ENCODE peak calls at places on chromosome 13, in five cellular contexts. One of them, this sample, is unnamed.

GRCh38 chr13:60043262-60043661 is 120.5 kb downstream of the DIAPH3 start:
- DNase-seq in breast epithelium: no peak
- DNase-seq in cardiac muscle cell: no peak
- DNase-seq in fibroblast of lung: no peak
- DNase-seq in tibial artery: no peak
- DNase-seq in this sample: no peak

GRCh38 chr13:102651392-102651791 is 43.5 kb downstream of the METTL21C start:
- DNase-seq in tibial artery: no peak
- DNase-seq in fibroblast of lung: peak
- DNase-seq in breast epithelium: no peak
- DNase-seq in cardiac muscle cell: no peak
- DNase-seq in this sample: no peak

GRCh38 chr13:102687520-102687919 is 7.3 kb downstream of the METTL21C start:
- DNase-seq in breast epithelium: no peak
- DNase-seq in cardiac muscle cell: no peak
- DNase-seq in tibial artery: no peak
- DNase-seq in fibroblast of lung: no peak
- DNase-seq in this sample: no peak

GRCh38 chr13:84962141-84962750 is 837.0 kb downstream of the SLITRK6 start:
- DNase-seq in breast epithelium: no peak
- DNase-seq in cardiac muscle cell: no peak
- DNase-seq in fibroblast of lung: no peak
- DNase-seq in tibial artery: no peak
- DNase-seq in this sample: no peak

GRCh38 chr13:59843040-59843439 is 320.7 kb downstream of the DIAPH3 start:
- DNase-seq in breast epithelium: no peak
- DNase-seq in fibroblast of lung: no peak
- DNase-seq in cardiac muscle cell: no peak
- DNase-seq in tibial artery: no peak
- DNase-seq in this sample: no peak

GRCh38 chr13:65907656-65908441 is 1322.3 kb downstream of the PCDH9 start:
- DNase-seq in cardiac muscle cell: no peak
- DNase-seq in tibial artery: no peak
- DNase-seq in breast epithelium: no peak
- DNase-seq in fibroblast of lung: peak
- DNase-seq in this sample: no peak

GRCh38 chr13:19836472-19836871 is 27.0 kb downstream of the ZMYM5 start:
- DNase-seq in tibial artery: no peak
- DNase-seq in cardiac muscle cell: no peak
- DNase-seq in fibroblast of lung: peak
- DNase-seq in breast epithelium: no peak
- DNase-seq in this sample: no peak

GRCh38 chr13:97278395-97279078 is 56.4 kb downstream of the MBNL2 start:
- DNase-seq in fibroblast of lung: peak
- DNase-seq in tibial artery: no peak
- DNase-seq in cardiac muscle cell: no peak
- DNase-seq in breast epithelium: no peak
- DNase-seq in this sample: no peak

GRCh38 chr13:48528720-48529119 is 4.2 kb downstream of the RCBTB2 start:
- DNase-seq in breast epithelium: no peak
- DNase-seq in cardiac muscle cell: no peak
- DNase-seq in fibroblast of lung: no peak
- DNase-seq in tibial artery: no peak
- DNase-seq in this sample: no peak

GRCh38 chr13:76646946-76647345 is 239.3 kb downstream of the KCTD12 start:
- DNase-seq in fibroblast of lung: no peak
- DNase-seq in tibial artery: no peak
- DNase-seq in breast epithelium: no peak
- DNase-seq in cardiac muscle cell: no peak
- DNase-seq in this sample: no peak

GRCh38 chr13:100535401-100536135 is 53.0 kb downstream of the GGACT start:
- DNase-seq in fibroblast of lung: no peak
- DNase-seq in cardiac muscle cell: no peak
- DNase-seq in breast epithelium: no peak
- DNase-seq in tibial artery: no peak
- DNase-seq in this sample: no peak

GRCh38 chr13:57409121-57409520 is 222.4 kb upstream of the PCDH17 start:
- DNase-seq in fibroblast of lung: no peak
- DNase-seq in breast epithelium: no peak
- DNase-seq in cardiac muscle cell: peak
- DNase-seq in tibial artery: no peak
- DNase-seq in this sample: no peak

GRCh38 chr13:47310376-47310775 is 413.5 kb upstream of the HTR2A start:
- DNase-seq in breast epithelium: no peak
- DNase-seq in fibroblast of lung: no peak
- DNase-seq in cardiac muscle cell: no peak
- DNase-seq in tibial artery: no peak
- DNase-seq in this sample: no peak

GRCh38 chr13:33228645-33229445 is 56.7 kb downstream of the STARD13 start:
- DNase-seq in cardiac muscle cell: peak
- DNase-seq in fibroblast of lung: peak
- DNase-seq in breast epithelium: no peak
- DNase-seq in tibial artery: no peak
- DNase-seq in this sample: no peak

GRCh38 chr13:51230473-51231105 is 8.4 kb downstream of the FAM124A start:
- DNase-seq in breast epithelium: peak
- DNase-seq in cardiac muscle cell: peak
- DNase-seq in tibial artery: no peak
- DNase-seq in fibroblast of lung: peak
- DNase-seq in this sample: no peak

GRCh38 chr13:51231456-51231855 is 9.3 kb downstream of the FAM124A start:
- DNase-seq in fibroblast of lung: no peak
- DNase-seq in tibial artery: no peak
- DNase-seq in cardiac muscle cell: no peak
- DNase-seq in breast epithelium: no peak
- DNase-seq in this sample: no peak

GRCh38 chr13:51225034-51225433 is 2.8 kb downstream of the FAM124A start:
- DNase-seq in breast epithelium: no peak
- DNase-seq in fibroblast of lung: no peak
- DNase-seq in cardiac muscle cell: no peak
- DNase-seq in tibial artery: no peak
- DNase-seq in this sample: no peak

GRCh38 chr13:51229731-51230130 is 7.5 kb downstream of the FAM124A start:
- DNase-seq in cardiac muscle cell: no peak
- DNase-seq in breast epithelium: no peak
- DNase-seq in tibial artery: no peak
- DNase-seq in fibroblast of lung: no peak
- DNase-seq in this sample: no peak

GRCh38 chr13:51229141-51229540 is 6.9 kb downstream of the FAM124A start:
- DNase-seq in fibroblast of lung: no peak
- DNase-seq in tibial artery: no peak
- DNase-seq in breast epithelium: no peak
- DNase-seq in cardiac muscle cell: no peak
- DNase-seq in this sample: no peak
- H3K27ac ChIP-seq in fibroblast of lung: no peak
- H3K27ac ChIP-seq in tibial artery: no peak
- H3K27ac ChIP-seq in breast epithelium: no peak
- H3K27ac ChIP-seq in cardiac muscle cell: no peak
- H3K27ac ChIP-seq in this sample: no peak

DNA sequence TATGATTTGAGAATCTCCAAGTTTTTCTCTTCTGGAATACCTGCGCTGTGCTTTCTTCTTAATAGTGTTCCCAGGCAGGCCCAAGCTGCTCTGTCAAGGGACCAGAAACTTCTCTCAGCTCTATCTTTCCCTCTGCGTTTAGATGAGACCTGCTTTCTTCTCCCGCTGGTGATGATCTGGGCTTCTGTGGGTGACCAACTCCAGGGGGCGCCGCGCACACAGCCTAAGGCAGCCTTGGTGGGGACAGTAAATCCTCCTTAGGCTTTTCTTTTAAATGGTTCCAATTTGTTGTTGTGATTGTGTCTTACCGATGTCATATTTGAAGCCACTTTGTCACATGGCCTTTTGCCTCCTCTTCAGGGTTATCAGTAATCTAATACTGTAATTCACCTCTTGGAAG is 439.4 kb upstream of the KLF12 start:
- DNase-seq in breast epithelium: no peak
- DNase-seq in tibial artery: no peak
- DNase-seq in fibroblast of lung: no peak
- DNase-seq in cardiac muscle cell: peak
- DNase-seq in this sample: no peak
- TF ChIP-seq CTCF in breast epithelium: no peak
- TF ChIP-seq CTCF in tibial artery: no peak
- TF ChIP-seq CTCF in fibroblast of lung: peak
- TF ChIP-seq CTCF in cardiac muscle cell: no peak
- TF ChIP-seq CTCF in this sample: no peak

GRCh38 chr13:30441304-30441703 is 19.0 kb downstream of the UBE2L5 start:
- DNase-seq in cardiac muscle cell: no peak
- DNase-seq in breast epithelium: no peak
- DNase-seq in fibroblast of lung: peak
- DNase-seq in tibial artery: no peak
- DNase-seq in this sample: no peak

GRCh38 chr13:30438286-30438685 is 16.0 kb downstream of the UBE2L5 start:
- DNase-seq in breast epithelium: no peak
- DNase-seq in fibroblast of lung: no peak
- DNase-seq in tibial artery: no peak
- DNase-seq in cardiac muscle cell: no peak
- DNase-seq in this sample: no peak

GRCh38 chr13:30446122-30446500 is 19.6 kb downstream of the HMGB1 start:
- DNase-seq in breast epithelium: no peak
- DNase-seq in tibial artery: no peak
- DNase-seq in fibroblast of lung: no peak
- DNase-seq in cardiac muscle cell: no peak
- DNase-seq in this sample: no peak

GRCh38 chr13:30443957-30444404 is 21.7 kb downstream of the UBE2L5 start:
- DNase-seq in tibial artery: no peak
- DNase-seq in breast epithelium: no peak
- DNase-seq in fibroblast of lung: no peak
- DNase-seq in cardiac muscle cell: no peak
- DNase-seq in this sample: no peak

GRCh38 chr13:30442854-30443379 is 20.6 kb downstream of the UBE2L5 start:
- DNase-seq in fibroblast of lung: no peak
- DNase-seq in tibial artery: no peak
- DNase-seq in breast epithelium: no peak
- DNase-seq in cardiac muscle cell: no peak
- DNase-seq in this sample: no peak
- H3K27ac ChIP-seq in fibroblast of lung: no peak
- H3K27ac ChIP-seq in tibial artery: no peak
- H3K27ac ChIP-seq in breast epithelium: no peak
- H3K27ac ChIP-seq in cardiac muscle cell: no peak
- H3K27ac ChIP-seq in this sample: no peak

GRCh38 chr13:30063892-30064291 is 213.5 kb upstream of the UBL3 start:
- DNase-seq in fibroblast of lung: no peak
- DNase-seq in breast epithelium: no peak
- DNase-seq in tibial artery: no peak
- DNase-seq in cardiac muscle cell: no peak
- DNase-seq in this sample: no peak
- TF ChIP-seq CTCF in fibroblast of lung: no peak
- TF ChIP-seq CTCF in breast epithelium: no peak
- TF ChIP-seq CTCF in tibial artery: no peak
- TF ChIP-seq CTCF in cardiac muscle cell: no peak
- TF ChIP-seq CTCF in this sample: no peak

DNA sequence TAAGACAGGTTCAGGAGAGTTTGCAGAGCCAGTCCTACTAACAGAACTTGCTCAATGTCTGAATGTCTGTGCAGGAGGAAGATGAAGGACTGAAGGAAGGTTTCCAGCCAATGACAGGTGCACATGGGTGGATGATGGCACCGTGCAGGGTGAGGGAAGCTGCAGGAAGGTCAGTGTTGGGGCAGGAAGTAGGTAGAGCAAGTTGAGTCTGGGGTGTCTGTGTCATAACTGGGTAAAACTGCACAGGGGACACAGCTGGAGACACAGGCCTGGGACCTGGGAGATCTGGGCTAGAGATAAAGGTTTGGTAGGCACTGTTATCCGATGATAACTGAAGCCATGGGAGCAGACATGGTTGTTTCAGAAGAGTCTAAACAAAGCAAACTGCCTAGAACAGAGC is 116.9 kb downstream of the USP12 start:
- DNase-seq in tibial artery: no peak
- DNase-seq in cardiac muscle cell: no peak
- DNase-seq in fibroblast of lung: no peak
- DNase-seq in breast epithelium: no peak
- DNase-seq in this sample: no peak
- H3K27ac ChIP-seq in tibial artery: no peak
- H3K27ac ChIP-seq in cardiac muscle cell: no peak
- H3K27ac ChIP-seq in fibroblast of lung: no peak
- H3K27ac ChIP-seq in breast epithelium: no peak
- H3K27ac ChIP-seq in this sample: no peak

DNA sequence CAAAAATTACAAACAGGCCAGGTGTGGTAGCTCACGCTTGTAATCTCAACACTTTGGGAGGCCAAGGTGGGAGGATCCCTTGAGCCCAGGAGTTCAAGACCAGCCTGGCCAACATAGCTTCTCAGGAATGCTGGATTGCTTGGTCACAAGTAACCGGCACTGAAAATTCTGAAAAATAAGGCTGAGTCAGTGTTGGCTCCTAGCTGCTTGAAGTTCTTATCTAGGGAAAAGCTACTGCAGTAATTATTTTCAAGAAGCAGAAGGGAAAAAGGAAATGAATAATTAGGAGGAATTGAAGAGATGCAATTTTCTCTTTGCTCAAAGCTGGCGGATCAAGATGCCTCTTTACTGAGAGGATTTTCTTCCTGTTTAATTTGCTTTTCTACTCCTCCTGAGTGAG is 75.0 kb upstream of the GTF3A start:
- DNase-seq in fibroblast of lung: peak
- DNase-seq in breast epithelium: no peak
- DNase-seq in tibial artery: no peak
- DNase-seq in cardiac muscle cell: no peak
- DNase-seq in this sample: no peak
- TF ChIP-seq CTCF in fibroblast of lung: no peak
- TF ChIP-seq CTCF in breast epithelium: no peak
- TF ChIP-seq CTCF in tibial artery: no peak
- TF ChIP-seq CTCF in cardiac muscle cell: no peak
- TF ChIP-seq CTCF in this sample: no peak

GRCh38 chr13:29379281-29379680 is 216.2 kb downstream of the SLC7A1 start:
- DNase-seq in fibroblast of lung: no peak
- DNase-seq in tibial artery: no peak
- DNase-seq in breast epithelium: no peak
- DNase-seq in cardiac muscle cell: no peak
- DNase-seq in this sample: no peak
- H3K27ac ChIP-seq in fibroblast of lung: no peak
- H3K27ac ChIP-seq in tibial artery: no peak
- H3K27ac ChIP-seq in breast epithelium: no peak
- H3K27ac ChIP-seq in cardiac muscle cell: no peak
- H3K27ac ChIP-seq in this sample: no peak

DNA sequence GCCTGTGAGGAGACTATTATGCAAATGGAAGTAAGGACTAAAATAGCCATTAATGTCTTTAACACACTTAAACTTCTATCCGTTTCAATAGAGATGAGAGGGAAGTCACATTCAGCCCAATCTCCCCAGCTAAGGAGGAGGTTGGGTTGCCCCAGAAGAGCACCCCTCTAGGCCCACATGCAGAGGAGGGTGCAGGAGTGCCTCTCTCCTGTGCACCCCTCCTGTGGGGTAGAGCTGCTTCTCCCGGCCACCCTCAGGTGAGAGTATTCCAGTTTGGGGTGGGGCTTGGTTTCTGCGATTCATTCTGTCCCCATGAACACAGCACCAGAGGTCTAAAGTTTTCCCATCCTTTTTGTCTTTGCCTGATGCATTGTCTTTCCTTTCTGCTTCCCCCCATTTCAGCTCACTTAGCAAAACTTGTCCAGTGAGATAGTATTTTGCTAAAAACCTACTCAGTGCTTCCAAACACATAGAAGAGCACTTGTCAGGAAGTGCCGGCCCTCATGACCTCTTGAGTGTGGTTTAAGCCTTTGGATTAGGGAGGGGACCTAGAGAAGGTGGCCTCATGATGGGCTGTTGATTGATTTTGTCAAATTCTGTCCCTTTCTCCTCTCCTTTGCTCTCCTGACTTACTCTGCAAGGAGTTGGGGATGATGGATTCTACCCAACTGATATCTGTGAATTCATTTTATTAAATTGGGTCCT is 28.3 kb downstream of the FGF9 start:
- DNase-seq in cardiac muscle cell: peak
- DNase-seq in breast epithelium: no peak
- DNase-seq in tibial artery: no peak
- DNase-seq in fibroblast of lung: no peak
- DNase-seq in this sample: peak
- TF ChIP-seq CTCF in cardiac muscle cell: no peak
- TF ChIP-seq CTCF in breast epithelium: no peak
- TF ChIP-seq CTCF in tibial artery: no peak
- TF ChIP-seq CTCF in fibroblast of lung: no peak
- TF ChIP-seq CTCF in this sample: no peak

This sample was measured in left lung.